ENCODE peak calls at places on chromosomes 4 and X, in ten cellular contexts. A is A549; U is OCI-LY7; J is K562; S is activated CD8-positive, alpha-beta memory T cell treated with anti-CD3 and anti-CD28 coated beads for 4 hours; V is aorta; O is fibroblast of the aortic adventitia; Y is GM23248; T is AG04449; I is hypothalamus. R is an unnamed sample.

GRCh38 chrX:151513472-151513871 is 50.0 kb upstream of the PASD1 start:
- DNase-seq in A (no peak), U (no peak), J (no peak), S (no peak), V (no peak), O (no peak), Y (no peak), T (no peak), I (no peak), R (no peak)

GRCh38 chr4:26753642-26754041 is 107.0 kb upstream of the STIM2 start:
- DNase-seq in A (no peak), U (no peak), J (no peak), S (no peak), V (peak), O (peak), Y (peak), T (no peak), I (no peak), R (no peak)

GRCh38 chr4:128737098-128737513 is 72.4 kb upstream of the JADE1 start:
- DNase-seq in A (no peak), U (no peak), J (peak), S (no peak), V (no peak), O (peak), Y (no peak), T (no peak), I (no peak), R (peak)

GRCh38 chr4:55183926-55184599 is 58.7 kb upstream of the KDR start:
- DNase-seq in A (peak), U (no peak), J (no peak), S (no peak), V (no peak), O (peak), Y (peak), T (peak), I (no peak), R (peak)

GRCh38 chrX:39418936-39419659 is 617.8 kb downstream of the MID1IP1 start:
- DNase-seq in A (no peak), U (no peak), J (no peak), S (no peak), V (no peak), O (no peak), Y (no peak), T (no peak), I (no peak), R (no peak)

GRCh38 chr4:47032405-47033106 is 1.2 kb downstream of the GABRB1 start:
- DNase-seq in A (peak), U (no peak), J (peak), S (no peak), V (no peak), O (peak), Y (peak), T (no peak), I (peak), R (peak)

GRCh38 chr4:155539746-155540145 is 126.9 kb upstream of the GUCY1A1 start:
- DNase-seq in A (no peak), U (no peak), J (no peak), S (no peak), V (no peak), O (no peak), Y (no peak), T (no peak), I (no peak), R (peak)

GRCh38 chr4:94877973-94878372 is 120.2 kb downstream of the BMPR1B start:
- DNase-seq in A (no peak), U (no peak), J (no peak), S (no peak), V (no peak), O (peak), Y (peak), T (no peak), I (no peak), R (peak)

GRCh38 chr4:96194993-96195392 is 355.1 kb downstream of the PDHA2 start:
- DNase-seq in A (no peak), U (no peak), J (no peak), S (no peak), V (no peak), O (no peak), Y (no peak), T (no peak), I (no peak), R (no peak)

GRCh38 chrX:37958493-37959211 is 47.7 kb upstream of the SYTL5 start:
- DNase-seq in A (no peak), U (no peak), J (no peak), S (no peak), V (no peak), O (peak), Y (peak), T (peak), I (no peak), R (peak)